ENCODE peak calls at places on chromosomes 3 and 15, in four cellular contexts. One of them, this sample, is unnamed.

GRCh38 chr3:37852771-37853170 is 8.9 kb upstream of the CTDSPL start:
- DNase-seq in T1000: no peak
- DNase-seq in CD8-positive, alpha-beta memory T cell: no peak
- DNase-seq in T follicular helper cell: no peak
- DNase-seq in this sample: no peak

GRCh38 chr3:135258916-135259315 is 463.9 kb downstream of the EPHB1 start:
- DNase-seq in T follicular helper cell: no peak
- DNase-seq in T1000: no peak
- DNase-seq in CD8-positive, alpha-beta memory T cell: no peak
- DNase-seq in this sample: no peak

GRCh38 chr3:63960048-63960711 is 48.0 kb upstream of the SCAANT1 start:
- DNase-seq in CD8-positive, alpha-beta memory T cell: no peak
- DNase-seq in T1000: peak
- DNase-seq in T follicular helper cell: no peak
- DNase-seq in this sample: no peak

GRCh38 chr3:87298111-87298718 is 21.8 kb upstream of the POU1F1 start:
- DNase-seq in T1000: no peak
- DNase-seq in T follicular helper cell: no peak
- DNase-seq in CD8-positive, alpha-beta memory T cell: no peak
- DNase-seq in this sample: no peak

GRCh38 chr15:88769161-88769971 is 33.9 kb upstream of the ACAN start:
- DNase-seq in CD8-positive, alpha-beta memory T cell: no peak
- DNase-seq in T follicular helper cell: no peak
- DNase-seq in T1000: no peak
- DNase-seq in this sample: peak

GRCh38 chr3:126424039-126424717 is 29.5 kb downstream of the CFAP100 start:
- DNase-seq in CD8-positive, alpha-beta memory T cell: no peak
- DNase-seq in T1000: no peak
- DNase-seq in T follicular helper cell: no peak
- DNase-seq in this sample: no peak

GRCh38 chr15:57320543-57321220 is 55.6 kb upstream of the CGNL1 start:
- DNase-seq in T1000: no peak
- DNase-seq in CD8-positive, alpha-beta memory T cell: no peak
- DNase-seq in T follicular helper cell: no peak
- DNase-seq in this sample: no peak

GRCh38 chr15:27665002-27665401 is 434.1 kb downstream of the OCA2 start:
- DNase-seq in T follicular helper cell: no peak
- DNase-seq in CD8-positive, alpha-beta memory T cell: no peak
- DNase-seq in T1000: no peak
- DNase-seq in this sample: no peak

GRCh38 chr3:185290266-185290665 is 36.4 kb upstream of the EHHADH start:
- DNase-seq in T follicular helper cell: no peak
- DNase-seq in CD8-positive, alpha-beta memory T cell: no peak
- DNase-seq in T1000: no peak
- DNase-seq in this sample: no peak

GRCh38 chr3:48503406-48504050 is 446 bp downstream of the SHISA5 start:
- DNase-seq in T1000: no peak
- DNase-seq in T follicular helper cell: no peak
- DNase-seq in CD8-positive, alpha-beta memory T cell: no peak
- DNase-seq in this sample: no peak

GRCh38 chr3:191637611-191638010 is 176.6 kb downstream of the PYDC2 start:
- DNase-seq in CD8-positive, alpha-beta memory T cell: no peak
- DNase-seq in T follicular helper cell: no peak
- DNase-seq in T1000: no peak
- DNase-seq in this sample: no peak

GRCh38 chr15:63905131-63905530 is 71.4 kb upstream of the HERC1 start:
- DNase-seq in T follicular helper cell: no peak
- DNase-seq in CD8-positive, alpha-beta memory T cell: no peak
- DNase-seq in T1000: no peak
- DNase-seq in this sample: no peak

GRCh38 chr3:194387926-194388418 is 11.1 kb downstream of the GP5 start:
- DNase-seq in T follicular helper cell: no peak
- DNase-seq in T1000: no peak
- DNase-seq in CD8-positive, alpha-beta memory T cell: no peak
- DNase-seq in this sample: no peak

GRCh38 chr15:86229306-86229705 is 149.6 kb downstream of the AGBL1 start:
- DNase-seq in CD8-positive, alpha-beta memory T cell: no peak
- DNase-seq in T1000: no peak
- DNase-seq in T follicular helper cell: no peak
- DNase-seq in this sample: no peak

GRCh38 chr15:90055182-90055581 is 47.1 kb downstream of the IDH2 start:
- DNase-seq in T follicular helper cell: no peak
- DNase-seq in T1000: no peak
- DNase-seq in CD8-positive, alpha-beta memory T cell: no peak
- DNase-seq in this sample: no peak

GRCh38 chr3:52438579-52439425 is 6.1 kb downstream of the SEMA3G start:
- DNase-seq in T1000: no peak
- DNase-seq in T follicular helper cell: no peak
- DNase-seq in CD8-positive, alpha-beta memory T cell: no peak
- DNase-seq in this sample: no peak

GRCh38 chr3:11989383-11990050 is 14.7 kb upstream of the SYN2 start:
- DNase-seq in T follicular helper cell: no peak
- DNase-seq in T1000: no peak
- DNase-seq in CD8-positive, alpha-beta memory T cell: no peak
- DNase-seq in this sample: no peak

GRCh38 chr15:70382762-70383458 is 285.2 kb upstream of the TLE3 start:
- DNase-seq in T1000: no peak
- DNase-seq in T follicular helper cell: no peak
- DNase-seq in CD8-positive, alpha-beta memory T cell: no peak
- DNase-seq in this sample: no peak

GRCh38 chr15:65182538-65182937 is 2.6 kb downstream of the CLPX start:
- DNase-seq in T follicular helper cell: no peak
- DNase-seq in CD8-positive, alpha-beta memory T cell: no peak
- DNase-seq in T1000: no peak
- DNase-seq in this sample: no peak

GRCh38 chr3:78517932-78518331 is 1249.9 kb downstream of the ROBO1 start:
- DNase-seq in T1000: no peak
- DNase-seq in CD8-positive, alpha-beta memory T cell: no peak
- DNase-seq in T follicular helper cell: no peak
- DNase-seq in this sample: no peak

GRCh38 chr3:50256978-50257890 is 11.7 kb upstream of the SEMA3B start:
- DNase-seq in T1000: no peak
- DNase-seq in CD8-positive, alpha-beta memory T cell: no peak
- DNase-seq in T follicular helper cell: no peak
- DNase-seq in this sample: no peak

GRCh38 chr3:112638327-112639020 is 2.5 kb downstream of the CCDC80 start:
- DNase-seq in CD8-positive, alpha-beta memory T cell: no peak
- DNase-seq in T follicular helper cell: no peak
- DNase-seq in T1000: no peak
- DNase-seq in this sample: no peak

GRCh38 chr15:31571676-31572075 is 245.0 kb downstream of the KLF13 start:
- DNase-seq in T1000: no peak
- DNase-seq in CD8-positive, alpha-beta memory T cell: no peak
- DNase-seq in T follicular helper cell: no peak
- DNase-seq in this sample: no peak

GRCh38 chr3:45145681-45146614 is at the start of gene CDCP1:
- DNase-seq in T1000: no peak
- DNase-seq in T follicular helper cell: no peak
- DNase-seq in CD8-positive, alpha-beta memory T cell: no peak
- DNase-seq in this sample: no peak

GRCh38 chr15:90851114-90851513 is 17.3 kb upstream of the FURIN start:
- DNase-seq in T1000: no peak
- DNase-seq in CD8-positive, alpha-beta memory T cell: peak
- DNase-seq in T follicular helper cell: no peak
- DNase-seq in this sample: no peak

GRCh38 chr3:12818773-12819172 is 22.3 kb downstream of the CAND2 start:
- DNase-seq in T1000: no peak
- DNase-seq in T follicular helper cell: no peak
- DNase-seq in CD8-positive, alpha-beta memory T cell: no peak
- DNase-seq in this sample: no peak

GRCh38 chr15:73240864-73241499 is 127.8 kb downstream of the HCN4 start:
- DNase-seq in T follicular helper cell: peak
- DNase-seq in CD8-positive, alpha-beta memory T cell: peak
- DNase-seq in T1000: peak
- DNase-seq in this sample: no peak

GRCh38 chr15:33089878-33090757 is 104.4 kb downstream of the FMN1 start:
- DNase-seq in CD8-positive, alpha-beta memory T cell: no peak
- DNase-seq in T1000: no peak
- DNase-seq in T follicular helper cell: no peak
- DNase-seq in this sample: no peak

GRCh38 chr3:45381168-45381852 is 7.1 kb upstream of the LARS2 start:
- DNase-seq in T follicular helper cell: no peak
- DNase-seq in CD8-positive, alpha-beta memory T cell: no peak
- DNase-seq in T1000: no peak
- DNase-seq in this sample: no peak

GRCh38 chr15:64029111-64029510 is 17.2 kb downstream of the DAPK2 start:
- DNase-seq in T1000: no peak
- DNase-seq in CD8-positive, alpha-beta memory T cell: no peak
- DNase-seq in T follicular helper cell: no peak
- DNase-seq in this sample: peak

GRCh38 chr3:140834266-140835037 is 107.2 kb upstream of the SLC25A36 start:
- DNase-seq in T follicular helper cell: no peak
- DNase-seq in CD8-positive, alpha-beta memory T cell: no peak
- DNase-seq in T1000: no peak
- DNase-seq in this sample: no peak

GRCh38 chr3:63800097-63800496 is 19.0 kb upstream of the C3orf49 start:
- DNase-seq in CD8-positive, alpha-beta memory T cell: no peak
- DNase-seq in T1000: no peak
- DNase-seq in T follicular helper cell: no peak
- DNase-seq in this sample: no peak

GRCh38 chr3:15207836-15208504 is 1.9 kb downstream of the CAPN7 start:
- DNase-seq in CD8-positive, alpha-beta memory T cell: no peak
- DNase-seq in T follicular helper cell: no peak
- DNase-seq in T1000: no peak
- DNase-seq in this sample: no peak

GRCh38 chr15:38859574-38859973 is 295.0 kb upstream of the RASGRP1 start:
- DNase-seq in T1000: no peak
- DNase-seq in T follicular helper cell: no peak
- DNase-seq in CD8-positive, alpha-beta memory T cell: no peak
- DNase-seq in this sample: no peak

GRCh38 chr3:44050051-44050570 is 191.6 kb upstream of the TOPAZ1 start:
- DNase-seq in T follicular helper cell: no peak
- DNase-seq in T1000: no peak
- DNase-seq in CD8-positive, alpha-beta memory T cell: no peak
- DNase-seq in this sample: no peak

GRCh38 chr3:45555154-45555591 is 39.4 kb upstream of the LIMD1 start:
- DNase-seq in T1000: no peak
- DNase-seq in CD8-positive, alpha-beta memory T cell: no peak
- DNase-seq in T follicular helper cell: no peak
- DNase-seq in this sample: no peak

GRCh38 chr3:141456328-141456689 is 30.5 kb upstream of the RASA2 start:
- DNase-seq in CD8-positive, alpha-beta memory T cell: no peak
- DNase-seq in T1000: no peak
- DNase-seq in T follicular helper cell: no peak
- DNase-seq in this sample: no peak